ENCODE peak calls at places on chromosomes 7 and 10, in five cellular contexts. One of them, this sample, is unnamed.

GRCh38 chr10:121284952-121285351 is 313.3 kb downstream of the FGFR2 start:
- DNase-seq in heart right ventricle: no peak
- DNase-seq in tibial artery: no peak
- DNase-seq in A673: no peak
- DNase-seq in coronary artery: no peak
- DNase-seq in this sample: no peak

GRCh38 chr7:128322040-128322643 is 21.6 kb downstream of the RBM28 start:
- DNase-seq in heart right ventricle: no peak
- DNase-seq in tibial artery: no peak
- DNase-seq in A673: peak; percentile 73
- DNase-seq in coronary artery: no peak
- DNase-seq in this sample: no peak

GRCh38 chr10:118911361-118911760 is 118.2 kb upstream of the NANOS1 start:
- DNase-seq in heart right ventricle: no peak
- DNase-seq in tibial artery: no peak
- DNase-seq in A673: no peak
- DNase-seq in coronary artery: no peak
- DNase-seq in this sample: no peak

GRCh38 chr7:83101540-83101939 is 61.1 kb downstream of the PCLO start:
- DNase-seq in heart right ventricle: no peak
- DNase-seq in tibial artery: no peak
- DNase-seq in A673: no peak
- DNase-seq in coronary artery: no peak
- DNase-seq in this sample: no peak

GRCh38 chr7:33388332-33388731 is 259.0 kb downstream of the BBS9 start:
- DNase-seq in heart right ventricle: no peak
- DNase-seq in tibial artery: no peak
- DNase-seq in A673: no peak
- DNase-seq in coronary artery: no peak
- DNase-seq in this sample: no peak

GRCh38 chr7:7996568-7996967 is 28.0 kb downstream of the GLCCI1 start:
- DNase-seq in heart right ventricle: no peak
- DNase-seq in tibial artery: no peak
- DNase-seq in A673: no peak
- DNase-seq in coronary artery: no peak
- DNase-seq in this sample: no peak

GRCh38 chr7:85154282-85154937 is 32.4 kb downstream of the SEMA3D start:
- DNase-seq in heart right ventricle: no peak
- DNase-seq in tibial artery: no peak
- DNase-seq in A673: no peak
- DNase-seq in coronary artery: no peak
- DNase-seq in this sample: no peak

GRCh38 chr7:54944179-54944578 is 74.6 kb upstream of the EGFR start:
- DNase-seq in heart right ventricle: no peak
- DNase-seq in tibial artery: no peak
- DNase-seq in A673: no peak
- DNase-seq in coronary artery: no peak
- DNase-seq in this sample: no peak

GRCh38 chr7:55593515-55594318 is 21.4 kb upstream of the VOPP1 start:
- DNase-seq in heart right ventricle: peak; percentile 27
- DNase-seq in tibial artery: peak; percentile 55
- DNase-seq in A673: peak; percentile 80
- DNase-seq in coronary artery: no peak
- DNase-seq in this sample: peak; percentile 62

GRCh38 chr7:50307368-50308012 is 3.0 kb downstream of the IKZF1 start:
- DNase-seq in heart right ventricle: no peak
- DNase-seq in tibial artery: no peak
- DNase-seq in A673: no peak
- DNase-seq in coronary artery: no peak
- DNase-seq in this sample: no peak

GRCh38 chr7:50304911-50305621 is 550 bp downstream of the IKZF1 start:
- DNase-seq in heart right ventricle: no peak
- DNase-seq in tibial artery: no peak
- DNase-seq in A673: peak; percentile 9
- DNase-seq in coronary artery: no peak
- DNase-seq in this sample: no peak

GRCh38 chr7:50306491-50307367 is 2.2 kb downstream of the IKZF1 start:
- DNase-seq in heart right ventricle: no peak
- DNase-seq in tibial artery: no peak
- DNase-seq in A673: no peak
- DNase-seq in coronary artery: no peak
- DNase-seq in this sample: no peak

GRCh38 chr7:50304158-50304910 is at the start of gene IKZF1:
- DNase-seq in heart right ventricle: peak; percentile 63
- DNase-seq in tibial artery: peak; percentile 69
- DNase-seq in A673: peak; percentile 49
- DNase-seq in coronary artery: no peak
- DNase-seq in this sample: peak; percentile 54

DNA sequence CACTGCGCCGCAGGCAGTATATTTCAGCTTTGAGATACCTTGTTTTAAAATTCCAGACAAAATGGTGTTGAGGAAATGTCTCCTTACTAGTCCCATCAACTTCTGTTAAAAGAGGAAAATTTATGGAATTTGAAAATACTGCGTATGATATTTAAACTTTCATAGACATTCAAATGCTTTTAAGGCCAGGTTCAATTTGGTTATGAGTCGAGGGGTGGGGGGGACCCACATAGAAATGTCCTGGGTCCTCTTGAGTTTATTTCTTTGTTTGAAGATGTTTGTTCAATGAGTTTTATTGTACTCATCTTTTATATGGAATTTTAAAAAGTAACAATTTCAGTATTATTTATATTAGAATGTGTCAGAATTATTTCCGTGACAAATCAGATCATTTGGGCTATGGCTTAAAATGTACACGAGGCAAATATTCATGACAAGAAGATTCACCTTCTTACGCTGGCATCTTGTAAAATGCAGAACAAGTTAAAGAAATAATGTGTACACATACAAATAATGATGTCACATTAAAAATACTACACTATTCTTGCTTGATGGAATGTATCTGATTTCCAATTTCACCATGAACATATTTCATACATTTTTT is 1.3 kb downstream of the IKZF1 start:
- DNase-seq in heart right ventricle: no peak
- DNase-seq in tibial artery: no peak
- DNase-seq in A673: no peak
- DNase-seq in coronary artery: no peak
- DNase-seq in this sample: no peak
- H3K27ac ChIP-seq in heart right ventricle: no peak overlapping the region
- H3K27ac ChIP-seq in tibial artery: no peak overlapping the region
- H3K27ac ChIP-seq in A673: no peak overlapping the region
- H3K27ac ChIP-seq in coronary artery: no peak overlapping the region
- H3K27ac ChIP-seq in this sample: no peak overlapping the region

GRCh38 chr10:89845541-89846275 is 144.3 kb downstream of the KIF20B start:
- DNase-seq in heart right ventricle: no peak
- DNase-seq in tibial artery: no peak
- DNase-seq in A673: no peak
- DNase-seq in coronary artery: no peak
- DNase-seq in this sample: no peak
- H3K4me3 ChIP-seq in heart right ventricle: no peak overlapping the region
- H3K4me3 ChIP-seq in tibial artery: no peak overlapping the region
- H3K4me3 ChIP-seq in A673: no peak overlapping the region
- H3K4me3 ChIP-seq in coronary artery: no peak overlapping the region
- H3K4me3 ChIP-seq in this sample: no peak overlapping the region

GRCh38 chr10:74099836-74100235 is 50.8 kb downstream of the AP3M1 start:
- DNase-seq in heart right ventricle: no peak
- DNase-seq in tibial artery: no peak
- DNase-seq in A673: no peak
- DNase-seq in coronary artery: no peak
- DNase-seq in this sample: no peak

GRCh38 chr10:74104996-74105395 is 45.6 kb downstream of the AP3M1 start:
- DNase-seq in heart right ventricle: no peak
- DNase-seq in tibial artery: no peak
- DNase-seq in A673: no peak
- DNase-seq in coronary artery: no peak
- DNase-seq in this sample: no peak

GRCh38 chr10:74104480-74104879 is 46.1 kb downstream of the AP3M1 start:
- DNase-seq in heart right ventricle: no peak
- DNase-seq in tibial artery: no peak
- DNase-seq in A673: no peak
- DNase-seq in coronary artery: no peak
- DNase-seq in this sample: no peak

GRCh38 chr10:74107391-74107790 is 43.2 kb downstream of the AP3M1 start:
- DNase-seq in heart right ventricle: no peak
- DNase-seq in tibial artery: no peak
- DNase-seq in A673: no peak
- DNase-seq in coronary artery: no peak
- DNase-seq in this sample: no peak

GRCh38 chr10:74103560-74104248 is 46.9 kb downstream of the AP3M1 start:
- DNase-seq in heart right ventricle: no peak
- DNase-seq in tibial artery: no peak
- DNase-seq in A673: peak; percentile 53
- DNase-seq in coronary artery: no peak
- DNase-seq in this sample: no peak
- TF ChIP-seq CTCF in heart right ventricle: peak; percentile 38
- TF ChIP-seq CTCF in tibial artery: no peak
- TF ChIP-seq CTCF in A673: peak; percentile 56
- TF ChIP-seq CTCF in coronary artery: no peak
- TF ChIP-seq CTCF in this sample: peak; percentile 11

DNA sequence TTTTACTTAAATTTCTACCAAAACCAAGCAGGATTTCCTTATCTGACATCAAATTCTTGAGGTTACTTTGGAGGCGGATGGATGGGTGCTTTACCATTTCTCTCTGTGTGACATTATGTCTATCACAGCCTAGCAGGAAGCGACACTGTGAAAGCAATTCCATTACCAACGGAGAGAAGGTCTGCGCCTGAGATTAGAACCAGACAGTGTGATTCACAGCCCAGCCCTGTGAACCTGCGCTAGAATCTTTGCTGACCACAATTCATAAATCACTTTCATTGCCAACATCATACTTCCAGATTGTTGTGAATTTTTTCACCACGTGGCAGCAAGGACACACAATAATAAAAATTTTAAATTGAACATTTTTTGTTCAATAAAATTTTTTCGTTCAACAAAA is 126.5 kb downstream of the CUBN start:
- DNase-seq in heart right ventricle: no peak
- DNase-seq in tibial artery: no peak
- DNase-seq in A673: peak; percentile 66
- DNase-seq in coronary artery: no peak
- DNase-seq in this sample: no peak
- H3K27ac ChIP-seq in heart right ventricle: peak overlapping the region; percentile 71
- H3K27ac ChIP-seq in tibial artery: peak overlapping the region; percentile 65
- H3K27ac ChIP-seq in A673: peak overlapping the region; percentile 21
- H3K27ac ChIP-seq in coronary artery: peak overlapping the region; percentile 70
- H3K27ac ChIP-seq in this sample: no peak overlapping the region

GRCh38 chr10:96441126-96441905 is 72.4 kb downstream of the TLL2 start:
- DNase-seq in heart right ventricle: no peak
- DNase-seq in tibial artery: no peak
- DNase-seq in A673: no peak
- DNase-seq in coronary artery: no peak
- DNase-seq in this sample: no peak
- H3K4me3 ChIP-seq in heart right ventricle: no peak overlapping the region
- H3K4me3 ChIP-seq in tibial artery: no peak overlapping the region
- H3K4me3 ChIP-seq in A673: no peak overlapping the region
- H3K4me3 ChIP-seq in coronary artery: no peak overlapping the region
- H3K4me3 ChIP-seq in this sample: no peak overlapping the region

GRCh38 chr10:16975188-16975587 is 154.4 kb downstream of the CUBN start:
- DNase-seq in heart right ventricle: no peak
- DNase-seq in tibial artery: no peak
- DNase-seq in A673: no peak
- DNase-seq in coronary artery: no peak
- DNase-seq in this sample: no peak
- TF ChIP-seq CTCF in heart right ventricle: no peak
- TF ChIP-seq CTCF in tibial artery: no peak
- TF ChIP-seq CTCF in A673: no peak
- TF ChIP-seq CTCF in coronary artery: no peak
- TF ChIP-seq CTCF in this sample: no peak

DNA sequence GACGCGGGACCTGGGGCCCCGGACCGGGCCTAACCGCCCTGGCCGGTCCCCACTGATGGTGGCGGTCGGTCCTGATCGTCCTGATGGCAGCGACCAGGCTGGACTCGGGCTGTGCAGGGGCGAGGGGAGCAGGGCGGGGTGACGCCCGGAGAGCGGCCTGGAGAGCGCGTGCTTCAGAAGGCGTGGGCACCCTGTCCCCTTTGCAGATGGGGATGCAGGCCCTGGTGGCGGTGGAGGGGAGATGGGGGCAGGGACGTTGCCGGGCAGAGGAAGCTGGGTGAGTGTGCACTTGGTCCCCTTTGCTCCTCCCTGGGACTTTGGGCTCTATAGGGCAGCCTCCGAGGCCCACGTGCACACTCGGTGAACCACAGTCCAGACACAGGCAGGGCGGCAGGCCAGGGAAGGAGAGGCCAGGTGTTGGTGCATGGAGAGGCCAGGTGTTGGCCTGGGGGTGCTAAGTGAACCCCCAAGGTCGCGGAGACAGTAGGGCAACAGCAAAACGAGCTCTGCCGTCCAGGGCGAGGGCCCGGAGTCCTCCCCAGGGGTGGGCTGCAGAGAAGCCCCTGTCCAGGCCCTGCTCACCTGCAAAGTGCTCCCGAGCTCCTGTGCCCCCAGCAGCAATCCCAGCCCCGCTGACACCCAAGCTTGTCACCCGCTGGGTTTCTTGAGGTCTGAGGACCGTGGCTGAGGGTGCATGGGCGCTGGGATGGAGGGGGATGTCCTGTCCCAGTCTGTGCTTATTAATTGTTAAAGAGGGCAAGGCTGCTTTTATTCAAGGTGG is 42.3 kb upstream of the FAM20C start:
- DNase-seq in heart right ventricle: peak; percentile 48
- DNase-seq in tibial artery: peak; percentile 45
- DNase-seq in A673: no peak
- DNase-seq in coronary artery: no peak
- DNase-seq in this sample: peak; percentile 22
- H3K27ac ChIP-seq in heart right ventricle: peak overlapping the region; percentile 99
- H3K27ac ChIP-seq in tibial artery: peak overlapping the region; percentile 94
- H3K27ac ChIP-seq in A673: peak overlapping the region; percentile 82
- H3K27ac ChIP-seq in coronary artery: peak overlapping the region; percentile 83
- H3K27ac ChIP-seq in this sample: peak overlapping the region; percentile 99

GRCh38 chr7:907158-907980 is 31.0 kb downstream of the GET4 start:
- DNase-seq in heart right ventricle: peak; percentile 43
- DNase-seq in tibial artery: peak; percentile 52
- DNase-seq in A673: no peak
- DNase-seq in coronary artery: no peak
- DNase-seq in this sample: no peak

GRCh38 chr7:908159-908918 is 32.0 kb downstream of the GET4 start:
- DNase-seq in heart right ventricle: no peak
- DNase-seq in tibial artery: no peak
- DNase-seq in A673: no peak
- DNase-seq in coronary artery: no peak
- DNase-seq in this sample: no peak

GRCh38 chr7:910441-910861 is 34.1 kb downstream of the GET4 start:
- DNase-seq in heart right ventricle: no peak
- DNase-seq in tibial artery: no peak
- DNase-seq in A673: no peak
- DNase-seq in coronary artery: no peak
- DNase-seq in this sample: no peak

GRCh38 chr7:910931-911431 is 34.6 kb downstream of the GET4 start:
- DNase-seq in heart right ventricle: no peak
- DNase-seq in tibial artery: no peak
- DNase-seq in A673: no peak
- DNase-seq in coronary artery: no peak
- DNase-seq in this sample: no peak

GRCh38 chr7:909358-910329 is 33.3 kb downstream of the GET4 start:
- DNase-seq in heart right ventricle: peak; percentile 62
- DNase-seq in tibial artery: peak; percentile 86
- DNase-seq in A673: no peak
- DNase-seq in coronary artery: no peak
- DNase-seq in this sample: no peak
- H3K4me3 ChIP-seq in heart right ventricle: peak overlapping the region; percentile 39
- H3K4me3 ChIP-seq in tibial artery: peak overlapping the region; percentile 52
- H3K4me3 ChIP-seq in A673: peak overlapping the region; percentile 38
- H3K4me3 ChIP-seq in coronary artery: peak overlapping the region; percentile 57
- H3K4me3 ChIP-seq in this sample: no peak overlapping the region